ENCODE peak calls at places on chromosomes 3 and 15, in five cellular contexts. P is right cardiac atrium, L is Panc1, M is DMS153, Y is NCI-H2081. E is an unnamed sample.

GRCh38 chr15:94206463-94207167 is 24.7 kb upstream of the MCTP2 start:
- DNase-seq in Y (no peak), P (no peak), L (no peak), M (no peak), E (peak)

GRCh38 chr3:53754325-53754724 is 91.9 kb downstream of the CHDH start:
- DNase-seq in Y (no peak), M (no peak), P (peak), L (no peak), E (no peak)

GRCh38 chr15:57301307-57301706 is 75.0 kb upstream of the CGNL1 start:
- DNase-seq in Y (no peak), P (peak), M (no peak), L (no peak), E (no peak)

GRCh38 chr3:38782148-38782547 is 33.9 kb downstream of the SCN10A start:
- DNase-seq in Y (no peak), M (no peak), L (no peak), P (no peak), E (no peak)

GRCh38 chr15:64006642-64007041 is 39.6 kb downstream of the DAPK2 start:
- DNase-seq in P (no peak), L (no peak), Y (no peak), M (no peak), E (no peak)

GRCh38 chr15:94582368-94582767 is 351.0 kb downstream of the MCTP2 start:
- DNase-seq in L (peak), Y (no peak), M (no peak), P (peak), E (no peak)

GRCh38 chr3:186173202-186173815 is 64.4 kb upstream of the ETV5 start:
- DNase-seq in M (no peak), P (no peak), L (no peak), Y (no peak), E (no peak)

GRCh38 chr3:141876891-141877561 is 583 bp downstream of the ATP1B3 start:
- DNase-seq in M (no peak), P (peak), L (no peak), Y (peak), E (peak)

GRCh38 chr3:171427771-171428320 is 32.4 kb downstream of the TNIK start:
- DNase-seq in L (no peak), Y (no peak), P (no peak), M (no peak), E (no peak)

E was measured in activated T-cell treated with anti-CD3 and anti-CD28 coated beads for 48 hours.